ENCODE peak calls at places on chromosomes 7 and 10, in eight cellular contexts. P, F, M, D, H, O, U and C are unnamed samples. For H3K27me3, the result is how much of the 10 kb centered on the place peaks cover.

GRCh38 chr10:117926491-117926890 is 120.2 kb downstream of the RAB11FIP2 start:
- DNase-seq in P (no peak), F (no peak), M (no peak), D (no peak), H (no peak), O (no peak), U (no peak), C (no peak)

GRCh38 chr7:135877799-135878198 is 99.4 kb downstream of the MTPN start:
- DNase-seq in P (no peak), F (peak), M (no peak), D (no peak), H (no peak), O (no peak), U (no peak), C (no peak)

GRCh38 chr7:5143106-5143505 is 46.9 kb upstream of the WIPI2 start:
- DNase-seq in P (no peak), F (no peak), M (no peak), D (no peak), H (no peak), O (no peak), U (peak), C (no peak)

GRCh38 chr7:24197852-24198251 is 86.1 kb upstream of the NPY start:
- DNase-seq in P (no peak), F (no peak), M (no peak), D (no peak), H (no peak), O (no peak), U (no peak), C (no peak)

GRCh38 chr7:1715671-1716074 is 45.6 kb downstream of the ELFN1 start:
- DNase-seq in P (no peak), F (no peak), M (no peak), D (peak), H (no peak), O (no peak), U (no peak), C (no peak)

GRCh38 chr7:134351424-134351823 is 34.7 kb upstream of the SLC35B4 start:
- DNase-seq in P (no peak), F (no peak), M (no peak), D (no peak), H (no peak), O (no peak), U (no peak), C (no peak)

GRCh38 chr10:21160116-21160515 is 263.0 kb upstream of the NEBL start:
- DNase-seq in P (no peak), F (no peak), M (no peak), D (no peak), H (no peak), O (no peak), U (no peak), C (no peak)

GRCh38 chr7:129989466-129989865 is 36.7 kb upstream of the UBE2H start:
- DNase-seq in P (no peak), F (no peak), M (no peak), D (no peak), H (no peak), O (no peak), U (no peak), C (no peak)

GRCh38 chr7:123191132-123191531 is 8.6 kb downstream of the SLC13A1 start:
- DNase-seq in P (no peak), F (peak), M (no peak), D (no peak), H (no peak), O (no peak), U (no peak), C (no peak)

GRCh38 chr10:96275685-96276418 is 4.5 kb upstream of the BLNK start:
- DNase-seq in P (no peak), F (no peak), M (no peak), D (no peak), H (peak), O (peak), U (no peak), C (no peak)

GRCh38 chr10:123038782-123039631 is 30.2 kb downstream of the ACADSB start:
- DNase-seq in P (no peak), F (no peak), M (no peak), D (no peak), H (no peak), O (no peak), U (no peak), C (no peak)

GRCh38 chr10:64115913-64116643 is 594.9 kb downstream of the REEP3 start:
- DNase-seq in P (peak), F (peak), M (no peak), D (peak), H (peak), O (no peak), U (no peak), C (peak)

GRCh38 chr7:26073041-26073440 is 79.0 kb upstream of the NFE2L3 start:
- DNase-seq in P (no peak), F (no peak), M (no peak), D (peak), H (no peak), O (no peak), U (no peak), C (no peak)

GRCh38 chr10:3563298-3563697 is 221.7 kb downstream of the KLF6 start:
- DNase-seq in P (no peak), F (no peak), M (no peak), D (no peak), H (no peak), O (no peak), U (no peak), C (no peak)

GRCh38 chr10:80964955-80965614 is 427.4 kb downstream of the SH2D4B start:
- DNase-seq in P (no peak), F (no peak), M (no peak), D (no peak), H (no peak), O (no peak), U (no peak), C (no peak)

GRCh38 chr10:76583711-76584161 is 1053.9 kb downstream of the KCNMA1 start:
- DNase-seq in P (no peak), F (peak), M (no peak), D (peak), H (no peak), O (no peak), U (no peak), C (no peak)

GRCh38 chr10:31138026-31138553 is 106.4 kb upstream of the ZNF438 start:
- DNase-seq in P (no peak), F (no peak), M (no peak), D (no peak), H (no peak), O (no peak), U (no peak), C (no peak)

GRCh38 chr10:96863922-96864543 is 31.9 kb downstream of the LCOR start:
- DNase-seq in P (no peak), F (peak), M (no peak), D (no peak), H (no peak), O (no peak), U (no peak), C (no peak)

GRCh38 chr7:19117081-19117869 is at the start of gene TWIST1:
- DNase-seq in P (peak), F (peak), M (peak), D (peak), H (peak), O (peak), U (no peak), C (peak)

GRCh38 chr7:7701513-7701912 is 16.9 kb downstream of the RPA3 start:
- DNase-seq in P (no peak), F (no peak), M (no peak), D (no peak), H (no peak), O (no peak), U (no peak), C (peak)

GRCh38 chr10:33945051-33945450 is 610.6 kb upstream of the NRP1 start:
- DNase-seq in P (no peak), F (no peak), M (no peak), D (no peak), H (no peak), O (no peak), U (no peak), C (no peak)

GRCh38 chr7:117803476-117803875 is 69.8 kb downstream of the CTTNBP2 start:
- DNase-seq in P (no peak), F (no peak), M (no peak), D (no peak), H (no peak), O (no peak), U (no peak), C (no peak)

GRCh38 chr10:97849101-97849490 is 547 bp upstream of the GOLGA7B start:
- DNase-seq in P (no peak), F (no peak), M (no peak), D (peak), H (no peak), O (no peak), U (no peak), C (no peak)

GRCh38 chr7:66921918-66922486 is 977 bp downstream of the TMEM248 start:
- DNase-seq in P (no peak), F (peak), M (no peak), D (peak), H (no peak), O (no peak), U (peak), C (no peak)

GRCh38 chr7:30925913-30926312 is 14.3 kb downstream of the AQP1 start:
- DNase-seq in P (peak), F (no peak), M (peak), D (no peak), H (peak), O (peak), U (no peak), C (peak)

GRCh38 chr7:100801833-100802568 is 25.3 kb downstream of the EPHB4 start:
- DNase-seq in P (peak), F (peak), M (peak), D (no peak), H (peak), O (peak), U (no peak), C (peak)

GRCh38 chr10:102646610-102647432 is 2.5 kb downstream of the TRIM8 start:
- DNase-seq in P (peak), F (peak), M (no peak), D (no peak), H (peak), O (no peak), U (peak), C (no peak)

GRCh38 chr7:23783115-23783514 is 73.1 kb downstream of the STK31 start:
- DNase-seq in P (no peak), F (no peak), M (no peak), D (no peak), H (no peak), O (no peak), U (no peak), C (no peak)

GRCh38 chr7:73742338-73742752 is 3.7 kb upstream of the ABHD11 start:
- DNase-seq in P (no peak), F (peak), M (no peak), D (peak), H (no peak), O (no peak), U (no peak), C (no peak)

GRCh38 chr10:97761331-97761865 is 10.4 kb downstream of the SFRP5 start:
- DNase-seq in P (no peak), F (no peak), M (no peak), D (no peak), H (no peak), O (no peak), U (no peak), C (no peak)

GRCh38 chr7:151046603-151047573 is 1.4 kb upstream of the ASIC3 start:
- DNase-seq in P (no peak), F (peak), M (no peak), D (no peak), H (no peak), O (no peak), U (no peak), C (peak)

GRCh38 chr7:84040365-84040764 is 154.2 kb downstream of the SEMA3A start:
- DNase-seq in P (no peak), F (no peak), M (no peak), D (no peak), H (no peak), O (no peak), U (no peak), C (peak)

GRCh38 chr10:35795131-35795819 is 153.2 kb upstream of the FZD8 start:
- DNase-seq in P (no peak), F (no peak), M (no peak), D (no peak), H (no peak), O (no peak), U (no peak), C (no peak)

GRCh38 chr10:9545073-9545472 is 1472.6 kb upstream of the CELF2 start:
- DNase-seq in P (no peak), F (no peak), M (no peak), D (peak), H (no peak), O (no peak), U (no peak), C (no peak)

GRCh38 chr7:7228967-7229366 is 46.6 kb downstream of the C1GALT1 start:
- DNase-seq in P (no peak), F (no peak), M (no peak), D (no peak), H (no peak), O (no peak), U (no peak), C (no peak)

GRCh38 chr10:35453855-35454532 is 117.7 kb downstream of the CCNY start:
- DNase-seq in P (peak), F (no peak), M (peak), D (no peak), H (no peak), O (no peak), U (no peak), C (no peak)

GRCh38 chr7:157875230-157876179 is 538.7 kb downstream of the DNAJB6 start:
- DNase-seq in P (peak), F (peak), M (no peak), D (peak), H (peak), O (no peak), U (peak), C (peak)
- TF ChIP-seq CTCF in P (peak), F (peak), M (no peak), D (peak), H (no peak), O (peak), U (peak), C (peak)

GRCh38 chr7:27197137-27198042 is 2.5 kb downstream of the HOXA13 start:
- DNase-seq in P (no peak), F (no peak), M (no peak), D (no peak), H (no peak), O (no peak), U (no peak), C (no peak)
- H3K27me3 ChIP-seq in P (half or more), F (half or more), M (under half), D (half or more), H (under half), O (half or more), U (half or more), C (half or more)

GRCh38 chr10:14889318-14889717 is 10.7 kb downstream of the SUV39H2 start:
- DNase-seq in P (no peak), F (no peak), M (no peak), D (peak), H (no peak), O (no peak), U (no peak), C (no peak)
- TF ChIP-seq CTCF in P (peak), F (peak), M (no peak), D (peak), H (no peak), O (no peak), U (peak), C (peak)

GRCh38 chr10:114243661-114244060 is 4.6 kb downstream of the VWA2 start:
- DNase-seq in P (no peak), F (no peak), M (no peak), D (no peak), H (no peak), O (no peak), U (no peak), C (no peak)

GRCh38 chr10:114242235-114242634 is 3.2 kb downstream of the VWA2 start:
- DNase-seq in P (no peak), F (no peak), M (no peak), D (no peak), H (no peak), O (no peak), U (no peak), C (no peak)

GRCh38 chr10:114239994-114240345 is 916 bp downstream of the VWA2 start:
- DNase-seq in P (no peak), F (no peak), M (no peak), D (peak), H (no peak), O (no peak), U (no peak), C (no peak)

GRCh38 chr10:114244126-114244525 is 5.1 kb downstream of the VWA2 start:
- DNase-seq in P (no peak), F (no peak), M (no peak), D (no peak), H (no peak), O (no peak), U (no peak), C (no peak)

GRCh38 chr10:114239117-114239993 is at the start of gene VWA2:
- DNase-seq in P (no peak), F (peak), M (no peak), D (peak), H (peak), O (peak), U (no peak), C (peak)
- H3K27me3 ChIP-seq in P (half or more), F (under half), M (under half), D (under half), H (under half), O (half or more), U (half or more), C (half or more)

GRCh38 chr10:19628767-19629443 is 187.3 kb upstream of the PLXDC2 start:
- DNase-seq in P (no peak), F (no peak), M (no peak), D (peak), H (no peak), O (no peak), U (no peak), C (no peak)

GRCh38 chr10:19634163-19634562 is 182.1 kb upstream of the PLXDC2 start:
- DNase-seq in P (no peak), F (no peak), M (no peak), D (no peak), H (no peak), O (no peak), U (no peak), C (no peak)

GRCh38 chr10:19629559-19629958 is 186.7 kb upstream of the PLXDC2 start:
- DNase-seq in P (peak), F (peak), M (peak), D (peak), H (peak), O (peak), U (no peak), C (no peak)
- TF ChIP-seq CTCF in P (no peak), F (peak), M (no peak), D (peak), H (no peak), O (peak), U (no peak), C (no peak)

GRCh38 chr7:157575777-157576176 is 239.0 kb downstream of the DNAJB6 start:
- DNase-seq in P (no peak), F (no peak), M (no peak), D (no peak), H (no peak), O (no peak), U (no peak), C (no peak)

GRCh38 chr7:157576415-157576814 is 239.6 kb downstream of the DNAJB6 start:
- DNase-seq in P (no peak), F (no peak), M (no peak), D (no peak), H (peak), O (no peak), U (peak), C (no peak)

GRCh38 chr7:157575181-157575580 is 238.4 kb downstream of the DNAJB6 start:
- DNase-seq in P (no peak), F (no peak), M (no peak), D (no peak), H (no peak), O (no peak), U (no peak), C (no peak)

GRCh38 chr7:157577796-157578339 is 241.1 kb downstream of the DNAJB6 start:
- DNase-seq in P (no peak), F (no peak), M (no peak), D (no peak), H (no peak), O (no peak), U (no peak), C (no peak)

GRCh38 chr7:157577061-157577460 is 240.3 kb downstream of the DNAJB6 start:
- DNase-seq in P (no peak), F (no peak), M (no peak), D (no peak), H (no peak), O (no peak), U (no peak), C (no peak)
- H3K27me3 ChIP-seq in P (under half), F (under half), M (under half), D (under half), H (under half), O (half or more), U (under half), C (under half)

DNA sequence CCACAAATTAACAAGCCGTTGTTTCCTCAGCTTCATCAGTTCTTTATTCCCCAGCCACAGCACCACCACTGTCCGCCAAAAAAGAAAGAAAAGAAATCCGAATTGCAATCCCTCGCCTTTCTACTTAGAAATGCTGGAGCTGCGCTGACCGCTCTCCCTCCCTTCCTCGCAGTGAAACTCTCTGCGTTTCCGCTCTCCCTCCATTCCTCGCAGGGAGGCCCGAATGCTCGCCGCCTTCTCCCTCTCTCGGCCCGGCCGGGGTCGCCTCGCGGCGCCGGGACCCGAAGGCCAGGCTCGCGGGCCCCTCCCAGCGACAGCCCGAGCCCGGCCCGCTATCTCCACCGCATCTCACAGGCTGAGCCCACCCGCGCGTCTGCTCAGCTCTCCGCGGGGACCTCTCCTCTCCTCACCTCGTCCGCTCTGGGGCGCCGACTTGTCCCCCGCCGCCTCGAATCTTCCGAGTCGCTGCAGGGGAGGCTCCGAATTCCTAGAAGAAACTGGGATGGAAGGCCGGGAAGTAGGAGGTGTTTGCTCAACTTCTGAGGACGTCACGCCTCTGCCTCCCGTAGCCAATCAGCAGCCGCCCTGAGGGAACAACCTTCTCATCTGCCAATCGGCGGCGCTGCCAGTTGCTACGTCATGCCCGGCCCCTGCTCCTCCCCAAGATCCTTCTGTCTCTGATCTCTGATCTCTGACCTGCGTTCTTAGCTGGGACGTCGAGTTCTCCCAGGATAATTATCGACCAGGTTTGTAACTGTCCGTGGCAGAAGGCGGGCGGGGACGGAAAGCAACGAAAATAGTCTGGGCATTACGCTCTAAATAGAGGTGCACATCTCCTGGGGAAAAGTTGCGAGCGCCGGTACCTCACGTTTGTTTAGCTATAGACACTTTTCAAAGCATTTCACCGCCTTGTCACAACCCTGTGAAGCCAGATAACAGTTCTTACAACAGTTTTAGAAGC is at the start of gene AASS:
- DNase-seq in P (peak), F (peak), M (peak), D (peak), H (peak), O (peak), U (peak), C (peak)
- TF ChIP-seq CTCF in P (no peak), F (no peak), M (no peak), D (no peak), H (no peak), O (no peak), U (no peak), C (no peak)

DNA sequence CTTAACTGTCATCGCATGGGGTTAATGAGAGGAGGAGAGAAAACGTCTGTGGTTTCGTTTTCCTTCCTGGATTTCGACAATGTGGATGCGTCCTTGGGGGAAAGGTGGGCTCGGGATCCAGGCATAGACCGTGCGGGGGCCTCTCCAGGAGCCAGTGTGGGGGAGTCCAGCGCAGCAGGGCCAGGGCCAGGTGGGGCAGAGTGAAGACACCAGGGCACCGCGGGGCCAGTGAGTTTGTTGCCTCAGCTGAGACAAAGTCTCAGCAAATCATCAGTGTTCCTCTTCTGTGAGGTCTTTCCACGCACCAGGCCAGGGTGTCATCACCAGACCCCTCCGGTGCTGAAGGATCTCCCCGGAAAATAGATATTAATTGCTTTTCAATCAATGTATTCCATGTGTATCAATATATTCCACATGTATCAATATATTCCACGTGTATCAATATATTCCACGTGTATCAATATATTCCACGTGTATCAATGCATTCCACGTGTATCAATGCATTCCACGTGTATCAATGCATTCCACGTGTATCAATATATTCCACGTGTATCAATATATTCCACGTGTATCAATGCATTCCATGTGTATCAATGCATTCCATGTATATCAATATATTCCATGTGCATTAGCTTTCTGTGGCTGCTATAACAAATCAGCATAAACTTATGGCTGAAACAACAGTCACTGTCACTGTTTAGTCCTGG is 33.8 kb upstream of the CFAP46 start:
- DNase-seq in P (no peak), F (no peak), M (no peak), D (no peak), H (no peak), O (no peak), U (no peak), C (no peak)
- H3K27me3 ChIP-seq in P (under half), F (under half), M (under half), D (under half), H (under half), O (half or more), U (under half), C (under half)